ENCODE peak calls at places on chromosome 15, in nine cellular contexts. R, E, U, Y, X, O, J, V and K are unnamed samples.

GRCh38 chr15:68599560-68600071 is 20.8 kb downstream of the CORO2B start:
- DNase-seq in R (peak; percentile 58), E (peak; percentile 57), U (no peak), Y (peak; percentile 57), X (peak; percentile 73), O (no peak), J (peak; percentile 93), V (peak; percentile 85), K (no peak)

GRCh38 chr15:35320158-35320780 is 225.7 kb downstream of the DPH6 start:
- DNase-seq in R (no peak), E (no peak), U (no peak), Y (no peak), X (no peak), O (no peak), J (no peak), V (no peak), K (no peak)

GRCh38 chr15:65423977-65424679 is 1.4 kb upstream of the IGDCC4 start:
- DNase-seq in R (no peak), E (no peak), U (no peak), Y (no peak), X (no peak), O (peak; percentile 52), J (peak; percentile 46), V (peak; percentile 52), K (no peak)

GRCh38 chr15:61081028-61081322 is 148.1 kb downstream of the RORA start:
- DNase-seq in R (no peak), E (no peak), U (no peak), Y (no peak), X (no peak), O (no peak), J (no peak), V (no peak), K (no peak)

GRCh38 chr15:42474857-42475256 is 16.1 kb downstream of the ZNF106 start:
- DNase-seq in R (no peak), E (no peak), U (no peak), Y (no peak), X (no peak), O (no peak), J (no peak), V (no peak), K (no peak)

GRCh38 chr15:67761343-67761742 is 64.0 kb upstream of the SKOR1 start:
- DNase-seq in R (no peak), E (no peak), U (no peak), Y (no peak), X (no peak), O (no peak), J (no peak), V (no peak), K (no peak)

GRCh38 chr15:66862878-66863335 is 160.9 kb downstream of the SMAD6 start:
- DNase-seq in R (peak; percentile 88), E (peak; percentile 92), U (peak; percentile 62), Y (peak; percentile 80), X (peak; percentile 92), O (peak; percentile 94), J (peak; percentile 85), V (peak; percentile 95), K (peak; percentile 81)

GRCh38 chr15:91291673-91292072 is 191.6 kb downstream of the SV2B start:
- DNase-seq in R (no peak), E (no peak), U (no peak), Y (no peak), X (no peak), O (no peak), J (peak; percentile 67), V (peak; percentile 57), K (peak; percentile 30)

GRCh38 chr15:29935296-29936020 is 113.2 kb upstream of the TJP1 start:
- DNase-seq in R (peak; percentile 41), E (no peak), U (no peak), Y (no peak), X (no peak), O (peak; percentile 59), J (peak; percentile 53), V (peak; percentile 78), K (no peak)

GRCh38 chr15:58269455-58270414 is 131.6 kb downstream of the AQP9 start:
- DNase-seq in R (peak; percentile 63), E (no peak), U (peak; percentile 30), Y (peak; percentile 83), X (peak; percentile 29), O (peak; percentile 72), J (peak; percentile 85), V (peak; percentile 76), K (peak; percentile 52)

GRCh38 chr15:43793647-43794046 is 1.5 kb downstream of the SERF2 start:
- DNase-seq in R (no peak), E (no peak), U (no peak), Y (no peak), X (no peak), O (no peak), J (no peak), V (no peak), K (no peak)

GRCh38 chr15:71596672-71597071 is 213.7 kb upstream of the NR2E3 start:
- DNase-seq in R (no peak), E (no peak), U (no peak), Y (peak; percentile 16), X (no peak), O (no peak), J (peak; percentile 26), V (peak; percentile 57), K (no peak)

GRCh38 chr15:31397851-31398661 is 71.4 kb downstream of the KLF13 start:
- DNase-seq in R (no peak), E (no peak), U (no peak), Y (no peak), X (no peak), O (no peak), J (peak; percentile 36), V (peak; percentile 56), K (peak; percentile 20)

GRCh38 chr15:99054025-99054387 is 46.4 kb upstream of the PGPEP1L start:
- DNase-seq in R (no peak), E (no peak), U (no peak), Y (no peak), X (no peak), O (no peak), J (no peak), V (no peak), K (no peak)

GRCh38 chr15:47711654-47712053 is 5.7 kb upstream of the SEMA6D start:
- DNase-seq in R (no peak), E (no peak), U (no peak), Y (no peak), X (no peak), O (peak; percentile 45), J (peak; percentile 65), V (no peak), K (peak; percentile 54)

GRCh38 chr15:89916660-89917059 is 3.9 kb upstream of the ARPIN start:
- DNase-seq in R (no peak), E (no peak), U (no peak), Y (no peak), X (no peak), O (no peak), J (no peak), V (no peak), K (no peak)

GRCh38 chr15:91525746-91526145 is 327.8 kb upstream of the SLCO3A1 start:
- DNase-seq in R (no peak), E (no peak), U (no peak), Y (no peak), X (no peak), O (no peak), J (no peak), V (no peak), K (no peak)

GRCh38 chr15:81273855-81274254 is 50.1 kb downstream of the STARD5 start:
- DNase-seq in R (no peak), E (no peak), U (no peak), Y (no peak), X (no peak), O (no peak), J (no peak), V (no peak), K (no peak)
- TF ChIP-seq CTCF in R (no peak), E (no peak), U (no peak), Y (no peak), X (no peak), O (no peak), J (no peak), V (no peak), K (no peak)

DNA sequence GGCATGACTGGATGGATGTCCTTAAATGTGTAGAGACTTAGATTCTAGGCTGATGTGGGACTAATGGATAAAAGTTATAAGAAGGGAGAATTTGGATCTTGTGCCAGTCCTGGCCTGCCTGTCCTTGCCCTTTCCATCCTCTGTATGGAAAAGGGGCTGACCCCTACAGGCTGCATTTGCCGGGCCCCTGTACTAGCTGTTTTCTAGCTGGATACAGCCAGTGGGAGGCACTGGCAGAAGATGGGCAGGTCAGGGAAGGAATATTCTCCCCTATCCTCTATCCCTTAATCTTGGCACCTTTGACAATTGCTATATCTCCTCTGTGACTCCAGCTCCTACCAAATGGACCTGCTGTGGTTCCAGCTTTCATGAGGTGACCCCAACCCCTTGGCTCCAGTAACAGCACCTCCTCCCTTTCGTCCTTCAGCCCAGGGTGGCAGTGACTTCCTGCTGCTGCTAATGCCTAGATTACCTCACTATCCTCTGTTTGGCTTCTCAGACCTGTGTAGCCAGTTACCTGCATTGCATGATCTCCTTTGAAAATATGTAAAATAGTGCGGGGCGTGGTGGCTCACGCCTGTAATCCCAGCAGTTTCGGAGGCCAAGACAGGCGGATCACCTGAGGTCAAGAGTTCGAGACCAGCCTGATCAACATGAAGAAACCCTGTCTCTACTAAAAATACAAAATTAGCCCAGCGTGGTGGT is 6.2 kb upstream of the TNFAIP8L3 start:
- DNase-seq in R (no peak), E (no peak), U (no peak), Y (no peak), X (no peak), O (no peak), J (no peak), V (peak; percentile 66), K (no peak)
- TF ChIP-seq CTCF in R (no peak), E (no peak), U (no peak), Y (no peak), X (no peak), O (no peak), J (peak; percentile 38), V (peak; percentile 57), K (no peak)

GRCh38 chr15:88476635-88477038 is 9.1 kb downstream of the MRPS11 start:
- DNase-seq in R (peak; percentile 32), E (no peak), U (peak; percentile 23), Y (peak; percentile 63), X (peak; percentile 18), O (peak; percentile 60), J (peak; percentile 80), V (peak; percentile 83), K (peak; percentile 58)
- TF ChIP-seq CTCF in R (peak; percentile 62), E (peak; percentile 40), U (peak; percentile 66), Y (peak; percentile 63), X (peak; percentile 75), O (peak; percentile 67), J (peak; percentile 77), V (peak; percentile 88), K (peak; percentile 20)

GRCh38 chr15:23472033-23472432 is 25.0 kb upstream of the GOLGA6L2 start:
- DNase-seq in R (no peak), E (no peak), U (no peak), Y (no peak), X (no peak), O (no peak), J (no peak), V (no peak), K (no peak)

GRCh38 chr15:23472678-23473077 is 25.6 kb upstream of the GOLGA6L2 start:
- DNase-seq in R (no peak), E (no peak), U (no peak), Y (no peak), X (no peak), O (peak; percentile 21), J (no peak), V (no peak), K (no peak)

DNA sequence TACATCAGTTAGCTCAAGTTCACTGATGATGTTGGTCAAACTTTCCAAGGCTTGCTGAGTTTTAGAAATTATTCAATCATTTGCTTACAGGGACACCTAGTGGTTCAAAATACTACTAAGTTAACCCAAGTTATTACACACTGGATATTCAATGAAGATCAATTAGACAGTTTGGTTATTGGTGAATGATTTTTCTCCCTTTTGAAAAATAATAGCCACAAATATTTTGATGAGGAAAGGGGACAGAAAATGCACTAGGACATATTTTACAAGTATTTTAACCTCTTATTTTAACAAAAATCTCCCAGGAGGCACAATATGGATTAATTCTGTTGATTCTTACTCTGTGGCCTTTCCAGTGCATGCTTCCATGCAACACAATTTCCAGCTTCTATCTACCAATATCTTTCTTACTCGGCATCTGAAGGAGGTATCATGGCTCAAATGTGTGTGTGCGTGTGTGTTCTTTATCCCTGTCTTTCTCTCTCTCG is 20.1 kb upstream of the GOLGA6L2 start:
- DNase-seq in R (no peak), E (no peak), U (no peak), Y (peak; percentile 34), X (no peak), O (peak; percentile 67), J (peak; percentile 58), V (no peak), K (peak; percentile 56)
- TF ChIP-seq CTCF in R (peak; percentile 47), E (peak; percentile 34), U (peak; percentile 19), Y (peak; percentile 18), X (peak; percentile 64), O (peak; percentile 75), J (peak; percentile 66), V (peak; percentile 64), K (no peak)